ENCODE peak calls at places on chromosomes 16 and 17, in ten cellular contexts. Q is caudate nucleus; N is tibial artery; G is uterus; O is EH; R is HEK293T; D is stimulated activated CD8-positive, alpha-beta memory T cell treated with anti-CD3 and anti-CD28 coated beads, Interleukin-4, amount 100 ng/mL, for 4 hours; H is RPMI7951; U is EL; B is GOT3. F is an unnamed sample.

GRCh38 chr17:6473128-6473767 is 29.0 kb downstream of the PIMREG start:
- DNase-seq in B (no peak), O (peak), U (peak), Q (peak), G (peak), R (peak), N (peak), D (peak), H (peak), F (peak)

GRCh38 chr17:77287432-77288068 is 146.8 kb downstream of the SEC14L1 start:
- DNase-seq in R (peak), D (no peak), H (peak), O (peak), U (peak), B (peak), Q (no peak), N (no peak), G (no peak), F (no peak)

GRCh38 chr16:8866118-8866883 is 2.5 kb downstream of the CARHSP1 start:
- DNase-seq in U (no peak), B (no peak), N (peak), H (no peak), O (peak), Q (peak), D (no peak), G (peak), R (no peak), F (no peak)

GRCh38 chr17:36148559-36149295 is 27.7 kb downstream of the TBC1D3B start:
- DNase-seq in Q (no peak), O (peak), B (no peak), R (peak), G (peak), U (peak), D (peak), N (peak), H (peak), F (peak)

GRCh38 chr16:27742333-27742732 is 192.4 kb downstream of the KATNIP start:
- DNase-seq in H (no peak), U (no peak), D (no peak), Q (no peak), R (no peak), O (no peak), N (no peak), B (no peak), G (no peak), F (no peak)

GRCh38 chr16:55116165-55116894 is 185.7 kb downstream of the IRX5 start:
- DNase-seq in H (peak), R (no peak), U (peak), B (peak), Q (no peak), O (peak), N (no peak), G (no peak), D (no peak), F (no peak)

GRCh38 chr17:66649818-66650489 is 185.0 kb upstream of the CACNG5 start:
- DNase-seq in H (no peak), O (no peak), Q (no peak), U (no peak), N (no peak), B (no peak), G (no peak), R (no peak), D (no peak), F (no peak)

GRCh38 chr17:37614391-37614790 is 5.2 kb upstream of the SYNRG start:
- DNase-seq in B (no peak), G (no peak), R (no peak), U (peak), Q (no peak), D (no peak), N (no peak), H (peak), O (peak), F (no peak)

GRCh38 chr17:58176200-58176599 is 9.4 kb downstream of the OR4D2 start:
- DNase-seq in G (no peak), D (no peak), O (peak), Q (no peak), H (no peak), U (no peak), B (no peak), R (no peak), N (no peak), F (no peak)

GRCh38 chr17:30961213-30962188 is 9.3 kb upstream of the RNF135 start:
- DNase-seq in O (peak), H (peak), G (no peak), Q (no peak), D (no peak), R (no peak), U (no peak), N (no peak), B (no peak), F (no peak)

GRCh38 chr17:82551779-82552457 is 32.4 kb downstream of the FOXK2 start:
- DNase-seq in B (no peak), D (peak), R (peak), G (peak), O (peak), H (peak), U (peak), Q (no peak), N (peak), F (peak)

GRCh38 chr16:81349608-81350305 is 35.0 kb downstream of the GAN start:
- DNase-seq in H (no peak), N (no peak), G (no peak), R (no peak), U (no peak), D (no peak), O (peak), Q (no peak), B (no peak), F (no peak)